ENCODE peak calls at places on chromosomes 6 and 20, in four cellular contexts. I is nephron progenitor cell, O is cardiac fibroblast, G is neural crest cell. E is an unnamed sample.

GRCh38 chr6:43282060-43282459 is 16.0 kb upstream of the SLC22A7 start:
- DNase-seq in I (no peak), O (no peak), G (no peak), E (no peak)

GRCh38 chr6:95431637-95432228 is 145.6 kb upstream of the MANEA start:
- DNase-seq in G (peak; percentile 41), O (peak; percentile 62), I (peak; percentile 47), E (peak; percentile 27)

GRCh38 chr6:144321839-144322591 is 36.9 kb downstream of the UTRN start:
- DNase-seq in O (no peak), G (no peak), I (no peak), E (no peak)

GRCh38 chr6:122798099-122798641 is 9.1 kb downstream of the SMPDL3A start:
- DNase-seq in O (peak; percentile 49), G (no peak), I (no peak), E (no peak)

GRCh38 chr20:60223174-60223573 is 265.0 kb downstream of the CDH26 start:
- DNase-seq in I (no peak), O (no peak), G (no peak), E (no peak)

GRCh38 chr6:128284128-128284527 is 236.3 kb downstream of the PTPRK start:
- DNase-seq in G (no peak), O (no peak), I (no peak), E (no peak)

GRCh38 chr6:83257791-83258190 is 64.6 kb downstream of the RWDD2A start:
- DNase-seq in I (no peak), O (no peak), G (no peak), E (no peak)

GRCh38 chr6:113317870-113318269 is 539.3 kb upstream of the MARCKS start:
- DNase-seq in I (no peak), O (no peak), G (peak; percentile 10), E (peak; percentile 23)

GRCh38 chr20:1711826-1712601 is 54.4 kb upstream of the SIRPG start:
- DNase-seq in I (no peak), O (peak; percentile 3), G (no peak), E (no peak)

GRCh38 chr6:1884313-1884712 is 274.6 kb downstream of the FOXC1 start:
- DNase-seq in G (no peak), O (peak; percentile 29), I (no peak), E (no peak)

GRCh38 chr6:125165256-125165655 is 11.7 kb downstream of the TPD52L1 start:
- DNase-seq in G (no peak), O (no peak), I (no peak), E (no peak)

GRCh38 chr6:85455627-85456026 is 5.7 kb downstream of the NT5E start:
- DNase-seq in I (no peak), G (no peak), O (no peak), E (no peak)

GRCh38 chr20:47188540-47188939 is 168.0 kb downstream of the ZMYND8 start:
- DNase-seq in I (no peak), O (no peak), G (no peak), E (no peak)

GRCh38 chr6:43107344-43108062 is 31.4 kb downstream of the PTK7 start:
- DNase-seq in I (no peak), O (no peak), G (no peak), E (no peak)

GRCh38 chr6:6824381-6824780 is 235.9 kb downstream of the LY86 start:
- DNase-seq in I (no peak), O (no peak), G (no peak), E (no peak)

GRCh38 chr6:75818061-75818855 is 69.2 kb downstream of the MYO6 start:
- DNase-seq in G (no peak), I (no peak), O (no peak), E (no peak)

GRCh38 chr20:44166477-44166876 is 20.5 kb downstream of the JPH2 start:
- DNase-seq in I (no peak), G (no peak), O (no peak), E (no peak)

GRCh38 chr20:854601-855000 is 21.1 kb downstream of the FAM110A start:
- DNase-seq in G (no peak), O (no peak), I (no peak), E (no peak)

GRCh38 chr6:53327017-53327395 is 21.7 kb downstream of the ELOVL5 start:
- DNase-seq in G (no peak), O (no peak), I (no peak), E (no peak)

GRCh38 chr20:4476903-4477302 is 244.8 kb upstream of the PRND start:
- DNase-seq in G (no peak), O (no peak), I (no peak), E (no peak)

GRCh38 chr20:50655325-50655880 is 35.9 kb downstream of the RIPOR3 start:
- DNase-seq in O (peak; percentile 96), I (no peak), G (no peak), E (no peak)

GRCh38 chr6:5706094-5707033 is 300.4 kb downstream of the NRN1 start:
- DNase-seq in G (no peak), I (no peak), O (no peak), E (no peak)

GRCh38 chr20:15945301-15945700 is 627.9 kb downstream of the KIF16B start:
- DNase-seq in G (no peak), I (no peak), O (no peak), E (no peak)

GRCh38 chr6:139014945-139015344 is 13.6 kb upstream of the ABRACL start:
- DNase-seq in I (no peak), O (no peak), G (no peak), E (no peak)

GRCh38 chr20:25006431-25007167 is 14.0 kb upstream of the APMAP start:
- DNase-seq in I (no peak), O (no peak), G (no peak), E (no peak)

GRCh38 chr6:99822741-99823512 is 171.1 kb downstream of the MCHR2 start:
- DNase-seq in I (peak; percentile 9), O (peak; percentile 50), G (peak; percentile 4), E (peak; percentile 21)

GRCh38 chr6:63263456-63263855 is 52.2 kb downstream of the FKBP1C start:
- DNase-seq in G (no peak), O (no peak), I (no peak), E (no peak)

GRCh38 chr6:41917528-41917927 is 3.4 kb downstream of the MED20 start:
- DNase-seq in I (no peak), O (peak; percentile 90), G (no peak), E (no peak)